ENCODE peak calls at places on chromosomes 3 and 15, in four cellular contexts. S, J, Z and O are unnamed samples.

GRCh38 chr15:67838789-67839332 is 984 bp downstream of the RNU6-1 start:
- DNase-seq in J (no peak), Z (no peak), S (peak), O (no peak)

GRCh38 chr15:88071141-88071540 is 185.4 kb downstream of the NTRK3 start:
- DNase-seq in S (no peak), Z (no peak), J (no peak), O (no peak)

GRCh38 chr15:57624730-57625129 is 33.0 kb downstream of the MYZAP start:
- DNase-seq in J (no peak), S (no peak), Z (no peak), O (no peak)

GRCh38 chr3:170809021-170809974 is 60.7 kb downstream of the RPL22L1 start:
- DNase-seq in Z (peak), S (peak), J (peak), O (peak)

GRCh38 chr15:49877117-49877860 is 241.7 kb downstream of the ATP8B4 start:
- DNase-seq in J (no peak), S (no peak), Z (no peak), O (no peak)

GRCh38 chr3:73718326-73719110 is 93.8 kb upstream of the PDZRN3 start:
- DNase-seq in S (no peak), Z (no peak), J (peak), O (no peak)

GRCh38 chr15:65410036-65410435 is 12.7 kb downstream of the IGDCC4 start:
- DNase-seq in S (no peak), J (no peak), Z (no peak), O (no peak)

GRCh38 chr15:89632563-89633430 is 22.5 kb downstream of the KIF7 start:
- DNase-seq in S (no peak), J (no peak), Z (no peak), O (no peak)

GRCh38 chr3:186219211-186219638 is 110.3 kb upstream of the ETV5 start:
- DNase-seq in Z (no peak), S (no peak), J (no peak), O (no peak)

GRCh38 chr3:100533176-100533575 is 40.8 kb downstream of the TMEM45A start:
- DNase-seq in J (no peak), Z (no peak), S (no peak), O (peak)

GRCh38 chr3:129449279-129450115 is 9.5 kb downstream of the IFT122 start:
- DNase-seq in J (no peak), Z (no peak), S (no peak), O (no peak)

GRCh38 chr3:147838650-147839049 is 429.5 kb downstream of the ZIC1 start:
- DNase-seq in Z (peak), S (peak), J (peak), O (no peak)

GRCh38 chr15:28903555-28903954 is 17.8 kb downstream of the APBA2 start:
- DNase-seq in J (no peak), Z (no peak), S (peak), O (no peak)

GRCh38 chr15:25170113-25170731 is 215.4 kb downstream of the SNRPN start:
- DNase-seq in J (no peak), Z (no peak), S (no peak), O (no peak)

GRCh38 chr3:50652709-50653108 is 22.0 kb upstream of the DOCK3 start:
- DNase-seq in Z (peak), S (peak), J (peak), O (no peak)

GRCh38 chr15:90165659-90166489 is 35.3 kb upstream of the SEMA4B start:
- DNase-seq in S (peak), J (peak), Z (peak), O (peak)

GRCh38 chr3:38746641-38747040 is 69.4 kb downstream of the SCN10A start:
- DNase-seq in J (no peak), Z (no peak), S (no peak), O (no peak)

GRCh38 chr15:39583586-39584265 is 2.8 kb downstream of the THBS1 start:
- DNase-seq in S (peak), J (peak), Z (peak), O (peak)

GRCh38 chr3:65979731-65980130 is 59.0 kb downstream of the MAGI1 start:
- DNase-seq in Z (no peak), S (no peak), J (no peak), O (no peak)

GRCh38 chr3:32813180-32813579 is 4.6 kb upstream of the TRIM71 start:
- DNase-seq in S (no peak), J (no peak), Z (no peak), O (no peak)

GRCh38 chr3:134752761-134753461 is 42.1 kb upstream of the EPHB1 start:
- DNase-seq in J (no peak), S (no peak), Z (no peak), O (no peak)

GRCh38 chr15:24823473-24823872 is 131.3 kb upstream of the SNRPN start:
- DNase-seq in S (no peak), Z (no peak), J (no peak), O (no peak)

GRCh38 chr15:100131321-100132224 is 210.2 kb downstream of the ADAMTS17 start:
- DNase-seq in J (no peak), Z (no peak), S (no peak), O (no peak)

GRCh38 chr15:65824031-65824743 is 32.1 kb upstream of the DENND4A start:
- DNase-seq in S (peak), Z (peak), J (peak), O (no peak)

GRCh38 chr3:4821975-4822374 is 157.3 kb upstream of the BHLHE40 start:
- DNase-seq in J (no peak), S (no peak), Z (no peak), O (no peak)

GRCh38 chr15:74776851-74777768 is 4.8 kb upstream of the CSK start:
- DNase-seq in S (peak), J (peak), Z (no peak), O (no peak)

GRCh38 chr3:189534546-189534945 is 96.6 kb upstream of the TP63 start:
- DNase-seq in Z (no peak), S (no peak), J (no peak), O (no peak)

GRCh38 chr3:132347095-132347494 is 29.9 kb downstream of the ACP3 start:
- DNase-seq in S (no peak), Z (peak), J (no peak), O (no peak)

GRCh38 chr15:64969401-64969800 is 20.3 kb downstream of the SPG21 start:
- DNase-seq in Z (no peak), J (no peak), S (no peak), O (no peak)

GRCh38 chr3:184769771-184770170 is 42.2 kb upstream of the VPS8 start:
- DNase-seq in Z (no peak), J (no peak), S (no peak), O (no peak)

GRCh38 chr3:170414202-170414663 is 4.4 kb upstream of the CLDN11 start:
- DNase-seq in Z (peak), S (peak), J (peak), O (peak)

GRCh38 chr3:12751548-12751947 is 7.5 kb downstream of the TMEM40 start:
- DNase-seq in Z (peak), J (no peak), S (no peak), O (no peak)

GRCh38 chr3:129462365-129462968 is 22.4 kb downstream of the IFT122 start:
- DNase-seq in Z (no peak), J (no peak), S (no peak), O (no peak)

GRCh38 chr3:72213296-72214064 is 428.5 kb upstream of the PROK2 start:
- DNase-seq in S (no peak), Z (no peak), J (no peak), O (no peak)

GRCh38 chr15:63915209-63915887 is 81.6 kb upstream of the HERC1 start:
- DNase-seq in J (no peak), Z (no peak), S (no peak), O (no peak)

GRCh38 chr3:173785004-173785403 is 387.5 kb downstream of the NLGN1 start:
- DNase-seq in Z (peak), J (no peak), S (no peak), O (no peak)

GRCh38 chr3:27681249-27681748 is 40.8 kb downstream of the EOMES start:
- DNase-seq in S (peak), Z (peak), J (peak), O (peak)

GRCh38 chr3:24657870-24658535 is 163.4 kb upstream of the THRB start:
- DNase-seq in S (no peak), J (no peak), Z (no peak), O (no peak)

GRCh38 chr15:45199136-45199810 is 11.5 kb upstream of the SHF start:
- DNase-seq in S (peak), J (peak), Z (peak), O (no peak)

DNA sequence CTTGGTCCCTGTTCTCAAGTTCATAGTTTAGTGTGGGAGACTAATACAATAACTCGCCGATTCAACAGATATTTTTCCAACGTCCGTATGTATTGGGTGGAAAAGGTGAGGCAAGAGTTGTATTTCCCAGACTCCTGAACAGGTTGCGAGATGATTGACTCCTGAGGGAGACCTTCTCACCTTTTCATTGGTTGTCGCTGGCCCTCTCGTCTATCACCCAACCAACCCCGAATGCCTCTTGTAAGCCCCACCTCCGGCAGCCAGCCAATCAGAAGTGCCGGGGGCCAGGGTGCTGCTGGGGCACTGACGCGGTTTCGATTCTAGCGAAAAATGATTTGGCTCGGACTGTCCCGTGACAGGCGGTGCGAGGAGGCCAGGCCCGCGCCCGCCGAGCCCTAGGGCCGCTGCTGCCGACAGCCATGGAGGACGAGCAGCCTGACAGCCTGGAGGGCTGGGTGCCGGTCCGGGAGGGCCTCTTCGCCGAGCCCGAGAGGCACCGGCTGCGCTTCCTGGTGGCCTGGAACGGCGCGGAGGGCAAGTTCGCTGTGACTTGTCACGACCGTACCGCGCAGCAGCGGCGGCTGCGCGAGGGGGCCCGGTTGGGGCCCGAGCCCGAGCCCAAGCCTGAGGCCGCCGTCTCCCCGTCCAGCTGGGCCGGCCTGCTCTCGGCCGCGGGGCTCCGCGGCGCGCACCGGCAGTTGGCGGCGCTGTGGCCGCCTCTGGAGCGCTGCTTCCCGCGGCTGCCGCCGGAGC is at the start of gene WHAMM:
- DNase-seq in Z (peak), S (peak), J (peak), O (peak)
- TF ChIP-seq CTCF in Z (no peak), S (no peak), J (no peak), O (no peak)

DNA sequence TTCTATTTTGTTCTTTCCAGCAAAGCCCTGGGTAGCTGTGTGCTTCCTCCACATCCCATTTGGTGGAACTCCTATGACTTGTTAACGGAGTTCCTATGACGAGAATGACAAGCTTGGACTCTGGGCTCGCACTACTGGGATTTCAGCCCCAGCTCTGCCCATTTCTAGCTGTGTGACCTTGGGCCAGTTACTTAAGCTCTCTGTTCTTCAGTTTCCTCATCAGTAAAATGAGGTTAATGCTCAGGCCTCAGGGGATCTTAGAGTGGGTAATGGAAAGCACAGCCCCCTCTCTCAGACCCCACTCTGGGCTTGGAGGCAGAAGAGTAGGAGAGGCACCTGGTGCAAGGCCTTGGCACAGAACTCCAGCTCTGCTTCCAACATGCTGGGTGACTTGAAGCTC is 123.1 kb downstream of the SMAD6 start:
- DNase-seq in Z (no peak), J (no peak), S (no peak), O (no peak)
- TF ChIP-seq CTCF in Z (no peak), J (no peak), S (no peak), O (no peak)

GRCh38 chr3:64329037-64329436 is 103.8 kb upstream of the PRICKLE2 start:
- DNase-seq in S (peak), Z (peak), J (no peak), O (no peak)
- TF ChIP-seq CTCF in S (no peak), Z (no peak), J (no peak), O (no peak)

GRCh38 chr3:15812183-15812582 is 14.4 kb upstream of the ANKRD28 start:
- DNase-seq in Z (peak), S (peak), J (peak), O (no peak)
- TF ChIP-seq CTCF in Z (peak), S (no peak), J (peak), O (peak)

DNA sequence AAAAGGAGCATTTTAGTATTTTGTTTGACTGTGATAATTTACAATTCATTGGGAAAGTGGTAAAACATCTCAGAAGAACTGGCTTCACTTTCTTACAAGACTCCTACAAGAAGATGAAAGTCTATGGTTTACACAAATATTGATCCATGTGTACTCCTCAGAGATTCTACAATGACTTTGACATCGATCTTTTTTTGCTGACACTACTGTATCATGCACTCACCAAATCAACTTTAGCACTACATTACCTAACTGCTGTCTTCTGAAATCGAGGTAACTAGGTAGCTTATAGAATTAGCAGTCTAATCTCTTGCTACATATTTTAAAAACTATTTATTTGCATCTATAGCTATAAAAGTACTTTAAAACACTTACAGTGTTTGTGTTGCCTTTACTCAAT is 757.6 kb downstream of the TBL1XR1 start:
- DNase-seq in S (no peak), Z (no peak), J (no peak), O (no peak)
- TF ChIP-seq CTCF in S (no peak), Z (no peak), J (no peak), O (no peak)

GRCh38 chr3:196272826-196273225 is 14.7 kb downstream of the PCYT1A start:
- DNase-seq in S (no peak), J (no peak), Z (no peak), O (no peak)

GRCh38 chr3:196273655-196274054 is 13.9 kb downstream of the PCYT1A start:
- DNase-seq in Z (no peak), J (no peak), S (no peak), O (no peak)

GRCh38 chr3:196274585-196274984 is 12.9 kb downstream of the PCYT1A start:
- DNase-seq in Z (peak), J (peak), S (no peak), O (no peak)

GRCh38 chr3:196268270-196269163 is 19.0 kb downstream of the PCYT1A start:
- DNase-seq in S (no peak), J (no peak), Z (peak), O (no peak)

DNA sequence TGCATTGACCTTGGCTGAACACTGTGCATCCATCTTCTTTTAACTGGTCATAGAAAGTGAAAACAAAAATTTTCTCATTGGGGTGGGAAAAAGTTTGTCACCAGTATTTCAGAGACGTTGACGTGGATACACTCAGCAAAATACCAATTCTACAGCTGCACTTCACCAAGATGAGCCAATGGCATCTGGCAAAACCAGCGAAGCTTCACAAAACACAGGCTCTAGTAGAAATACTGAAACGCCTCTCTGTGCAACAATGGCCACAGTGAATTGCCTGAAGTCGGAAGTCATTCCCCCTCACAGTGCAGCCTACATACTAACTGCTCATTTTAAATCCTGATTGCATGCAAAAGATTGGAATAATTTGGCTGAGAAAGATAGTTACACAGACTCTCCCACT is 17.0 kb downstream of the PCYT1A start:
- DNase-seq in J (no peak), S (no peak), Z (no peak), O (no peak)
- TF ChIP-seq CTCF in J (no peak), S (no peak), Z (no peak), O (no peak)

DNA sequence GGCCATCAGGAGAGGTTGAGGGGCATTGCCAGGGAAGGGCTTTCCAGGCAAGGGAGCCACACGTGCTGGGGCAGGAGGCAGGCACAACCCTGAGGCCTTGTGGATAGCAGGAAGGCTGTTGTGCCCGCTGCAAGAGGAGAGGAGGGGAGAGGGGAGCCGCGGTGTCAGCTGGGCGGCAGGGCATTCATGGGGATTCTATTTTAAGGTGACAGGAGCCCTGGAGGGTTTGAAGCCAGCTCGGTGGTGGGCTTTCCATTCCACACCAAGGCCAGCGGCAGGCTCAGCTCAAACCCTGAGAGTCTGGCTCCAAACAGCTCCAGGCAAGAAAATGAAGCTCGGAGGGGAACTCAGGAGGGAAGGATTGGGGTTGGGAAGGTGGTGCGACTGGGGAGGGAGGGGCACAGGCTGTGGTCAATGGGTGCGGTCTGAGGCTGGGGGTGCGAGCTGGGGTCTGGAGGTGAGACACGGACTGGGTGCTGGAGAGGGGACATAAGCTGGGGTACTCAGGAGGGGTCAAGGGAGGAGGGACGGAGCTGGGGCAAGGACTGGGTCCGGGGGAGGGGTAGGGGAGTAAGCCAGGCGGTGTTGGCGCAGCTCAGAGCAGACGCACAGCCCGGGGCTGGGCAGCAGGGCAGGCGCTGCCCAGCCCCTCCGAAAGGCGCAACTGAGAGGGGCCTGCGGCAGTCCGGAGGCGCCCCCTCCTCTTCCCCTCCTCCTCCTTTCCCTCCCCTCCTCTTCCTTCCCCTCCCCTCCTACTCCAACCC is 43.4 kb downstream of the TPRA1 start:
- DNase-seq in J (no peak), S (no peak), Z (no peak), O (no peak)
- TF ChIP-seq CTCF in J (no peak), S (no peak), Z (no peak), O (no peak)

DNA sequence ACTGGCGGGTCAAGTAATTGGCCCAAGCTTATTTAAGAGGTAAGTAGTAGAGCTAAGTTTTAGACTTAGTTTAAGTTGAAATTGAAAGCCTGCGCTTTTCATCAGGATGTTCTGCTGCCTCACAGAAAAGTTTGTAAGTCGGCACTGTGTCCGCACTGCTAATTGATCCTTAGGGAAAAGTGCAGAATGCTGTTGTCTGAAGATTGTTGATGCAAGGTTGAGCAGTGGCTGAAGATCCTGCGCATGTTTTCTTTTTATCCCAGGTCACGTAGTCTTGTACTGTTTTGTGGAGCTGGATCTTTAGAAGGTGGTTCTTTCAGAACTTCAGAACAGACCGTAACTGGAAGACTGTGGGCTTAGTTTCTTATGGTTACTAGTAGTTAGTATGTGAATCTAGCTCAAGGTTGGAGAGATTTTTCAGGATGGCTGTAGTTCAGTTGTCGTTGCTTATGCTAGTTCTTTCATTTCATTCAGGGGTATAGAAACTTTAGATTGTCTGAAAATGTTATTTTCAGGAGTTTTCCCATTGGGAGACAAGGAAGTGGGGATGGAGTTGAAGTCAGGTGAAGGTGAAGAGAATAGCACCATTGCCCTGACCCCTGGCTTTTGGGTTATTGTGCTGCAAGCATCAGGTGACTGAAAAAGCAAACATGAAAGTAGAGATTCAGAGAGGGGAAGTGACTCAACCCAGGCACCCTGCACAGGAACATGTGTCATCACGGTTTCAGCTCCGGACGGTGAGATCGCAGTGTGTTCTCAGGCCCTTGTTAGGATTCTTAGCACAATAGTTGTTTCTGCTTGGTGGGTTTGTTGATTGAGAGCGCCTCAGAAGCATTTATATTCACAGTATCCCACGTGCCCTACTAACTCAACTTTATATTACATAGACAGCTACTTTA is 32.8 kb downstream of the AKAP13 start:
- DNase-seq in J (peak), Z (peak), S (peak), O (peak)
- TF ChIP-seq CTCF in J (peak), Z (no peak), S (no peak), O (no peak)

GRCh38 chr3:86147119-86147518 is 843.8 kb downstream of the VGLL3 start:
- DNase-seq in J (no peak), Z (peak), S (peak), O (no peak)
- TF ChIP-seq CTCF in J (no peak), Z (no peak), S (no peak), O (no peak)